ENCODE peak calls at places on chromosomes 16 and 17, in six cellular contexts. M, C, R, S, G and A are unnamed samples.

GRCh38 chr17:69012895-69013805 is 47.6 kb downstream of the ABCA9 start:
- DNase-seq in M (no peak), C (no peak), R (no peak), S (no peak), G (no peak), A (no peak)

GRCh38 chr17:59331129-59331928 is at the start of gene YPEL2:
- DNase-seq in M (peak; percentile 98), C (peak; percentile 85), R (peak; percentile 95), S (peak; percentile 98), G (peak; percentile 86), A (no peak)

GRCh38 chr16:1481906-1482835 is 6.6 kb downstream of the PTX4 start:
- DNase-seq in M (no peak), C (no peak), R (no peak), S (no peak), G (no peak), A (no peak)

GRCh38 chr16:67719778-67720144 is 645 bp upstream of the GFOD2 start:
- DNase-seq in M (peak; percentile 67), C (no peak), R (no peak), S (peak; percentile 67), G (peak; percentile 7), A (no peak)

GRCh38 chr17:35104844-35105450 is 14.7 kb downstream of the RAD51D start:
- DNase-seq in M (no peak), C (no peak), R (no peak), S (no peak), G (no peak), A (no peak)

GRCh38 chr17:43753488-43754129 is 5.0 kb downstream of the SOST start:
- DNase-seq in M (no peak), C (no peak), R (no peak), S (no peak), G (no peak), A (no peak)

GRCh38 chr17:29857823-29858222 is 72.2 kb downstream of the SSH2 start:
- DNase-seq in M (no peak), C (no peak), R (no peak), S (no peak), G (no peak), A (no peak)

GRCh38 chr17:5419959-5420653 is at the start of gene RPAIN:
- DNase-seq in M (peak; percentile 91), C (peak; percentile 80), R (peak; percentile 86), S (peak; percentile 92), G (peak; percentile 91), A (no peak)

GRCh38 chr17:75506134-75506533 is 9.2 kb downstream of the CASKIN2 start:
- DNase-seq in M (no peak), C (no peak), R (no peak), S (no peak), G (no peak), A (no peak)

GRCh38 chr17:14552311-14552710 is 251.4 kb downstream of the HS3ST3B1 start:
- DNase-seq in M (no peak), C (no peak), R (no peak), S (no peak), G (no peak), A (no peak)

GRCh38 chr17:13837417-13837816 is 231.9 kb upstream of the COX10 start:
- DNase-seq in M (no peak), C (no peak), R (no peak), S (no peak), G (no peak), A (no peak)

GRCh38 chr17:45791041-45791582 is 7.0 kb downstream of the CRHR1 start:
- DNase-seq in M (no peak), C (no peak), R (no peak), S (no peak), G (no peak), A (no peak)

GRCh38 chr17:63950940-63951907 is 19.1 kb upstream of the CD79B start:
- DNase-seq in M (no peak), C (no peak), R (no peak), S (no peak), G (no peak), A (peak; percentile 8)

GRCh38 chr17:18028684-18029540 is 10.1 kb downstream of the ATPAF2 start:
- DNase-seq in M (no peak), C (no peak), R (no peak), S (no peak), G (no peak), A (no peak)

GRCh38 chr16:69564845-69565610 is 738 bp upstream of the NFAT5 start:
- DNase-seq in M (no peak), C (no peak), R (no peak), S (no peak), G (peak; percentile 4), A (no peak)

GRCh38 chr17:44956076-44956475 is 8.5 kb upstream of the KIF18B start:
- DNase-seq in M (no peak), C (no peak), R (no peak), S (no peak), G (no peak), A (no peak)

GRCh38 chr17:66755101-66755943 is 79.6 kb upstream of the CACNG5 start:
- DNase-seq in M (peak; percentile 52), C (no peak), R (no peak), S (no peak), G (no peak), A (no peak)

GRCh38 chr17:31279401-31279800 is 17.6 kb downstream of the OMG start:
- DNase-seq in M (no peak), C (no peak), R (no peak), S (no peak), G (no peak), A (no peak)

GRCh38 chr16:81123092-81123852 is 27.1 kb upstream of the GCSH start:
- DNase-seq in M (no peak), C (no peak), R (no peak), S (no peak), G (no peak), A (no peak)

GRCh38 chr17:41340934-41341861 is 9.4 kb downstream of the KRT33A start:
- DNase-seq in M (no peak), C (no peak), R (no peak), S (no peak), G (peak; percentile 46), A (no peak)

GRCh38 chr17:39002991-39003715 is 36.0 kb upstream of the FBXO47 start:
- DNase-seq in M (peak; percentile 25), C (peak; percentile 30), R (peak; percentile 61), S (peak; percentile 44), G (peak; percentile 33), A (no peak)

GRCh38 chr16:20928774-20929411 is 28.3 kb downstream of the LYRM1 start:
- DNase-seq in M (no peak), C (no peak), R (no peak), S (no peak), G (no peak), A (no peak)

GRCh38 chr17:7629939-7630571 is at the start of gene SHBG:
- DNase-seq in M (no peak), C (no peak), R (no peak), S (no peak), G (no peak), A (no peak)

GRCh38 chr17:39139137-39139516 is 12.3 kb downstream of the PLXDC1 start:
- DNase-seq in M (no peak), C (no peak), R (no peak), S (no peak), G (no peak), A (no peak)

GRCh38 chr16:87729266-87729954 is 36.4 kb downstream of the KLHDC4 start:
- DNase-seq in M (no peak), C (no peak), R (peak; percentile 37), S (no peak), G (no peak), A (no peak)

GRCh38 chr17:76995352-76996105 is 127.3 kb downstream of the MGAT5B start:
- DNase-seq in M (no peak), C (no peak), R (no peak), S (no peak), G (no peak), A (no peak)

GRCh38 chr16:11038777-11039176 is 94.4 kb downstream of the CLEC16A start:
- DNase-seq in M (no peak), C (no peak), R (no peak), S (no peak), G (no peak), A (no peak)

GRCh38 chr16:10961231-10961630 is 16.9 kb downstream of the CLEC16A start:
- DNase-seq in M (no peak), C (no peak), R (no peak), S (peak; percentile 90), G (no peak), A (no peak)

GRCh38 chr16:6665126-6665525 is 667.5 kb upstream of the RBFOX1 start:
- DNase-seq in M (no peak), C (no peak), R (no peak), S (no peak), G (no peak), A (no peak)

GRCh38 chr17:61088556-61088955 is 311.1 kb upstream of the TBX2 start:
- DNase-seq in M (no peak), C (no peak), R (no peak), S (no peak), G (no peak), A (no peak)

GRCh38 chr17:74599531-74599939 is 7.5 kb upstream of the CD300LD start:
- DNase-seq in M (no peak), C (no peak), R (no peak), S (peak; percentile 18), G (no peak), A (no peak)

GRCh38 chr17:77372444-77373297 is 231.9 kb downstream of the SEC14L1 start:
- DNase-seq in M (peak; percentile 55), C (peak; percentile 60), R (peak; percentile 74), S (peak; percentile 88), G (peak; percentile 47), A (no peak)

GRCh38 chr17:16872836-16873653 is 98.9 kb downstream of the TNFRSF13B start:
- DNase-seq in M (no peak), C (peak; percentile 49), R (peak; percentile 39), S (no peak), G (peak; percentile 30), A (no peak)

GRCh38 chr17:79936661-79937434 is 97.6 kb upstream of the CBX4 start:
- DNase-seq in M (no peak), C (no peak), R (no peak), S (no peak), G (no peak), A (no peak)

GRCh38 chr17:74761419-74761818 is 13.0 kb downstream of the NHERF1 start:
- DNase-seq in M (no peak), C (no peak), R (no peak), S (no peak), G (no peak), A (no peak)